ENCODE peak calls at places on chromosomes 16 and 17, in eight cellular contexts. One of them, this sample, is unnamed.

GRCh38 chr16:84667600-84668309 is 19.4 kb downstream of the KLHL36 start:
- DNase-seq in mammary epithelial cell: no peak
- DNase-seq in psoas muscle: no peak
- DNase-seq in stomach: no peak
- DNase-seq in CD4-positive, CD25-positive, alpha-beta regulatory T cell: no peak
- DNase-seq in A549: no peak
- DNase-seq in HAP-1: no peak
- DNase-seq in naive thymus-derived CD4-positive, alpha-beta T cell: no peak
- DNase-seq in this sample: no peak

GRCh38 chr16:1929578-1930337 is 11.5 kb upstream of the HS3ST6 start:
- DNase-seq in mammary epithelial cell: peak; percentile 71
- DNase-seq in psoas muscle: peak; percentile 95
- DNase-seq in stomach: peak; percentile 93
- DNase-seq in CD4-positive, CD25-positive, alpha-beta regulatory T cell: peak; percentile 90
- DNase-seq in A549: peak; percentile 88
- DNase-seq in HAP-1: peak; percentile 95
- DNase-seq in naive thymus-derived CD4-positive, alpha-beta T cell: peak; percentile 99
- DNase-seq in this sample: peak; percentile 87

GRCh38 chr16:14105976-14106375 is 34.9 kb downstream of the MRTFB start:
- DNase-seq in mammary epithelial cell: no peak
- DNase-seq in psoas muscle: no peak
- DNase-seq in stomach: no peak
- DNase-seq in CD4-positive, CD25-positive, alpha-beta regulatory T cell: no peak
- DNase-seq in A549: no peak
- DNase-seq in HAP-1: no peak
- DNase-seq in naive thymus-derived CD4-positive, alpha-beta T cell: no peak
- DNase-seq in this sample: no peak

GRCh38 chr17:44775838-44776621 is 17.2 kb downstream of the ADAM11 start:
- DNase-seq in mammary epithelial cell: no peak
- DNase-seq in psoas muscle: no peak
- DNase-seq in stomach: peak; percentile 55
- DNase-seq in CD4-positive, CD25-positive, alpha-beta regulatory T cell: no peak
- DNase-seq in A549: no peak
- DNase-seq in HAP-1: no peak
- DNase-seq in naive thymus-derived CD4-positive, alpha-beta T cell: no peak
- DNase-seq in this sample: no peak

GRCh38 chr17:64920026-64920418 is 744 bp upstream of the LRRC37A3 start:
- DNase-seq in mammary epithelial cell: no peak
- DNase-seq in psoas muscle: peak; percentile 56
- DNase-seq in stomach: no peak
- DNase-seq in CD4-positive, CD25-positive, alpha-beta regulatory T cell: no peak
- DNase-seq in A549: peak; percentile 35
- DNase-seq in HAP-1: no peak
- DNase-seq in naive thymus-derived CD4-positive, alpha-beta T cell: peak; percentile 15
- DNase-seq in this sample: no peak

GRCh38 chr16:14036869-14037268 is 34.2 kb upstream of the MRTFB start:
- DNase-seq in mammary epithelial cell: no peak
- DNase-seq in psoas muscle: no peak
- DNase-seq in stomach: no peak
- DNase-seq in CD4-positive, CD25-positive, alpha-beta regulatory T cell: no peak
- DNase-seq in A549: no peak
- DNase-seq in HAP-1: no peak
- DNase-seq in naive thymus-derived CD4-positive, alpha-beta T cell: no peak
- DNase-seq in this sample: no peak

GRCh38 chr16:64864232-64864803 is 257.5 kb downstream of the CDH11 start:
- DNase-seq in mammary epithelial cell: peak; percentile 10
- DNase-seq in psoas muscle: no peak
- DNase-seq in stomach: no peak
- DNase-seq in CD4-positive, CD25-positive, alpha-beta regulatory T cell: no peak
- DNase-seq in A549: no peak
- DNase-seq in HAP-1: no peak
- DNase-seq in naive thymus-derived CD4-positive, alpha-beta T cell: no peak
- DNase-seq in this sample: no peak

GRCh38 chr16:705748-706188 is at the start of gene FBXL16:
- DNase-seq in mammary epithelial cell: no peak
- DNase-seq in psoas muscle: no peak
- DNase-seq in stomach: no peak
- DNase-seq in CD4-positive, CD25-positive, alpha-beta regulatory T cell: no peak
- DNase-seq in A549: no peak
- DNase-seq in HAP-1: peak; percentile 76
- DNase-seq in naive thymus-derived CD4-positive, alpha-beta T cell: no peak
- DNase-seq in this sample: no peak

GRCh38 chr16:75208242-75208825 is 1.4 kb upstream of the CTRB2 start:
- DNase-seq in mammary epithelial cell: no peak
- DNase-seq in psoas muscle: peak; percentile 7
- DNase-seq in stomach: no peak
- DNase-seq in CD4-positive, CD25-positive, alpha-beta regulatory T cell: no peak
- DNase-seq in A549: no peak
- DNase-seq in HAP-1: no peak
- DNase-seq in naive thymus-derived CD4-positive, alpha-beta T cell: no peak
- DNase-seq in this sample: no peak

GRCh38 chr17:35799942-35800341 is 4.5 kb upstream of the MMP28 start:
- DNase-seq in mammary epithelial cell: peak; percentile 70
- DNase-seq in psoas muscle: peak; percentile 69
- DNase-seq in stomach: peak; percentile 89
- DNase-seq in CD4-positive, CD25-positive, alpha-beta regulatory T cell: no peak
- DNase-seq in A549: peak; percentile 50
- DNase-seq in HAP-1: no peak
- DNase-seq in naive thymus-derived CD4-positive, alpha-beta T cell: no peak
- DNase-seq in this sample: no peak

GRCh38 chr17:39926135-39926587 is 1.2 kb downstream of the ORMDL3 start:
- DNase-seq in mammary epithelial cell: no peak
- DNase-seq in psoas muscle: no peak
- DNase-seq in stomach: no peak
- DNase-seq in CD4-positive, CD25-positive, alpha-beta regulatory T cell: no peak
- DNase-seq in A549: no peak
- DNase-seq in HAP-1: no peak
- DNase-seq in naive thymus-derived CD4-positive, alpha-beta T cell: no peak
- DNase-seq in this sample: no peak

DNA sequence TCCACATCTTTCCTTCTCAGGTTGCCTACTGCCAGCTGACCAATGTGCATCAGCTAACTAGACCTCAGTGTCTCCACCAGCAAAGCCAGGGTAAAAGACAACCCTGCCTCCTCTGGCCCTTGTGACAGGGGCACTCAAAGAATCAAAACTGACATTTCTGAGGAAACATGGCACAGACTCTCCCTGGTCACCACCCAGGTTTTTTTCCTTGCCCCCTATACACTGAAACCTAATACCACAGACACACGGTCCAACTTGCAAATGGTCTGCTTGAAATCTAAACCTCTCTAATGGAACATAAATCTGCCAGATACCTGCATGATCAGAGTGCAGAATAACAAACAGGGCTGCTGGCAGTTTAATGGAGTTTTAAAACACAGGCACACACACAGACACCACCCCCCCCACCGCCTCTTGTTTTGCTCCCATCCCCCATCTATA is 19.5 kb upstream of the CORO6 start:
- DNase-seq in mammary epithelial cell: no peak
- DNase-seq in psoas muscle: peak; percentile 71
- DNase-seq in stomach: no peak
- DNase-seq in CD4-positive, CD25-positive, alpha-beta regulatory T cell: no peak
- DNase-seq in A549: no peak
- DNase-seq in HAP-1: no peak
- DNase-seq in naive thymus-derived CD4-positive, alpha-beta T cell: no peak
- DNase-seq in this sample: no peak
- H3K4me3 ChIP-seq in mammary epithelial cell: no peak overlapping the region
- H3K4me3 ChIP-seq in psoas muscle: peak overlapping the region; percentile 60
- H3K4me3 ChIP-seq in stomach: no peak overlapping the region
- H3K4me3 ChIP-seq in CD4-positive, CD25-positive, alpha-beta regulatory T cell: no peak overlapping the region
- H3K4me3 ChIP-seq in A549: no peak overlapping the region
- H3K4me3 ChIP-seq in HAP-1: no peak overlapping the region
- H3K4me3 ChIP-seq in naive thymus-derived CD4-positive, alpha-beta T cell: no peak overlapping the region
- H3K4me3 ChIP-seq in this sample: no peak overlapping the region

DNA sequence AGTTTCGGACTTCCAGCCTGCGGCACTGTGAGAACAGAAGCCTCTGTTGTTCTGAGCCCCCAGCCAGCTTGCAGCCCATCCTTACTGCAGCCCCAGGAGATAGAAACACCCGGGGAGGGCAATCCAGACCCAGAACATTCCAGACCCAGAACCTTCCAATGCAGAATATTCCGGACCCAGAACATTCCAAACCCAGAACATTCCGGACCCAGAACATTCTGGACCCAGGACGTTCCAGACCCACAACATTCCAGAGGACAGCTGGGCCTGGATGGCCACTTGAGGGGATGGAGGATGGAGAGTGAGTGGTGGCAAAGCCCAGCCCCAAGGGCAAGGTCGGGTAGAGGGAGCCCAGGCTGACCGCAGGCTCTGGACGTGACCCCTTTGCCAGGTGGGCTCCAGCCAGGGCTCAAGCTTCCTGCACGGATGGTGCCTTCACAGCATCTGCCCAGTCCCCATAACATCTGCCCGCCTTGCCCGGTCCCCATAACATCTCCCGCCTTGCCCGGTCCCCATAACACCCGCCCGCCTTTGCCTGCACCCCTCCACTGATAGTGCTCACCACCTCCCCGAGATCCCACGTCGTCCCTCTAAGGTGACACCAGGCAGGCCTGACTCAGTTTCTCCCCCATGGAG is 3.5 kb downstream of the CBFA2T3 start:
- DNase-seq in mammary epithelial cell: no peak
- DNase-seq in psoas muscle: no peak
- DNase-seq in stomach: no peak
- DNase-seq in CD4-positive, CD25-positive, alpha-beta regulatory T cell: no peak
- DNase-seq in A549: no peak
- DNase-seq in HAP-1: no peak
- DNase-seq in naive thymus-derived CD4-positive, alpha-beta T cell: no peak
- DNase-seq in this sample: no peak
- H3K4me1 ChIP-seq in mammary epithelial cell: no peaks in the 10 kb centered on the region
- H3K4me1 ChIP-seq in psoas muscle: no peaks in the 10 kb centered on the region
- H3K4me1 ChIP-seq in stomach: no peaks in the 10 kb centered on the region
- H3K4me1 ChIP-seq in CD4-positive, CD25-positive, alpha-beta regulatory T cell: peaks cover under 1% of the 10 kb centered on the region
- H3K4me1 ChIP-seq in A549: no peaks in the 10 kb centered on the region
- H3K4me1 ChIP-seq in HAP-1: no peaks in the 10 kb centered on the region
- H3K4me1 ChIP-seq in naive thymus-derived CD4-positive, alpha-beta T cell: no peaks in the 10 kb centered on the region
- H3K4me1 ChIP-seq in this sample: no peaks in the 10 kb centered on the region

GRCh38 chr17:42853597-42853967 is 2.6 kb downstream of the AOC3 start:
- DNase-seq in mammary epithelial cell: no peak
- DNase-seq in psoas muscle: no peak
- DNase-seq in stomach: no peak
- DNase-seq in CD4-positive, CD25-positive, alpha-beta regulatory T cell: no peak
- DNase-seq in A549: no peak
- DNase-seq in HAP-1: no peak
- DNase-seq in naive thymus-derived CD4-positive, alpha-beta T cell: no peak
- DNase-seq in this sample: no peak

GRCh38 chr17:42853004-42853403 is 2.0 kb downstream of the AOC3 start:
- DNase-seq in mammary epithelial cell: no peak
- DNase-seq in psoas muscle: no peak
- DNase-seq in stomach: no peak
- DNase-seq in CD4-positive, CD25-positive, alpha-beta regulatory T cell: no peak
- DNase-seq in A549: no peak
- DNase-seq in HAP-1: no peak
- DNase-seq in naive thymus-derived CD4-positive, alpha-beta T cell: no peak
- DNase-seq in this sample: no peak

GRCh38 chr17:42855048-42855596 is 4.1 kb downstream of the AOC3 start:
- DNase-seq in mammary epithelial cell: no peak
- DNase-seq in psoas muscle: no peak
- DNase-seq in stomach: no peak
- DNase-seq in CD4-positive, CD25-positive, alpha-beta regulatory T cell: no peak
- DNase-seq in A549: no peak
- DNase-seq in HAP-1: no peak
- DNase-seq in naive thymus-derived CD4-positive, alpha-beta T cell: no peak
- DNase-seq in this sample: no peak

GRCh38 chr17:42852351-42852750 is 1.4 kb downstream of the AOC3 start:
- DNase-seq in mammary epithelial cell: no peak
- DNase-seq in psoas muscle: no peak
- DNase-seq in stomach: no peak
- DNase-seq in CD4-positive, CD25-positive, alpha-beta regulatory T cell: no peak
- DNase-seq in A549: no peak
- DNase-seq in HAP-1: no peak
- DNase-seq in naive thymus-derived CD4-positive, alpha-beta T cell: no peak
- DNase-seq in this sample: no peak

GRCh38 chr17:42853968-42854790 is 3.2 kb downstream of the AOC3 start:
- DNase-seq in mammary epithelial cell: no peak
- DNase-seq in psoas muscle: no peak
- DNase-seq in stomach: no peak
- DNase-seq in CD4-positive, CD25-positive, alpha-beta regulatory T cell: no peak
- DNase-seq in A549: no peak
- DNase-seq in HAP-1: no peak
- DNase-seq in naive thymus-derived CD4-positive, alpha-beta T cell: no peak
- DNase-seq in this sample: no peak
- H3K4me3 ChIP-seq in mammary epithelial cell: no peak overlapping the region
- H3K4me3 ChIP-seq in psoas muscle: peak overlapping the region; percentile 54
- H3K4me3 ChIP-seq in stomach: peak overlapping the region; percentile 43
- H3K4me3 ChIP-seq in CD4-positive, CD25-positive, alpha-beta regulatory T cell: no peak overlapping the region
- H3K4me3 ChIP-seq in A549: no peak overlapping the region
- H3K4me3 ChIP-seq in HAP-1: no peak overlapping the region
- H3K4me3 ChIP-seq in naive thymus-derived CD4-positive, alpha-beta T cell: no peak overlapping the region
- H3K4me3 ChIP-seq in this sample: no peak overlapping the region

GRCh38 chr17:77193653-77194052 is 52.9 kb downstream of the SEC14L1 start:
- DNase-seq in mammary epithelial cell: no peak
- DNase-seq in psoas muscle: no peak
- DNase-seq in stomach: no peak
- DNase-seq in CD4-positive, CD25-positive, alpha-beta regulatory T cell: no peak
- DNase-seq in A549: no peak
- DNase-seq in HAP-1: no peak
- DNase-seq in naive thymus-derived CD4-positive, alpha-beta T cell: no peak
- DNase-seq in this sample: no peak

GRCh38 chr17:77191266-77191665 is 50.5 kb downstream of the SEC14L1 start:
- DNase-seq in mammary epithelial cell: no peak
- DNase-seq in psoas muscle: no peak
- DNase-seq in stomach: no peak
- DNase-seq in CD4-positive, CD25-positive, alpha-beta regulatory T cell: no peak
- DNase-seq in A549: no peak
- DNase-seq in HAP-1: no peak
- DNase-seq in naive thymus-derived CD4-positive, alpha-beta T cell: no peak
- DNase-seq in this sample: no peak

GRCh38 chr17:77197115-77197514 is 56.3 kb downstream of the SEC14L1 start:
- DNase-seq in mammary epithelial cell: no peak
- DNase-seq in psoas muscle: no peak
- DNase-seq in stomach: no peak
- DNase-seq in CD4-positive, CD25-positive, alpha-beta regulatory T cell: no peak
- DNase-seq in A549: no peak
- DNase-seq in HAP-1: no peak
- DNase-seq in naive thymus-derived CD4-positive, alpha-beta T cell: no peak
- DNase-seq in this sample: no peak

GRCh38 chr17:77196251-77196650 is 55.5 kb downstream of the SEC14L1 start:
- DNase-seq in mammary epithelial cell: no peak
- DNase-seq in psoas muscle: no peak
- DNase-seq in stomach: no peak
- DNase-seq in CD4-positive, CD25-positive, alpha-beta regulatory T cell: no peak
- DNase-seq in A549: no peak
- DNase-seq in HAP-1: no peak
- DNase-seq in naive thymus-derived CD4-positive, alpha-beta T cell: no peak
- DNase-seq in this sample: no peak

GRCh38 chr17:77194179-77194578 is 53.4 kb downstream of the SEC14L1 start:
- DNase-seq in mammary epithelial cell: no peak
- DNase-seq in psoas muscle: no peak
- DNase-seq in stomach: no peak
- DNase-seq in CD4-positive, CD25-positive, alpha-beta regulatory T cell: no peak
- DNase-seq in A549: no peak
- DNase-seq in HAP-1: no peak
- DNase-seq in naive thymus-derived CD4-positive, alpha-beta T cell: no peak
- DNase-seq in this sample: no peak
- H3K4me1 ChIP-seq in mammary epithelial cell: no peaks in the 10 kb centered on the region
- H3K4me1 ChIP-seq in psoas muscle: no peaks in the 10 kb centered on the region
- H3K4me1 ChIP-seq in stomach: no peaks in the 10 kb centered on the region
- H3K4me1 ChIP-seq in CD4-positive, CD25-positive, alpha-beta regulatory T cell: peaks cover 4% of the 10 kb centered on the region
- H3K4me1 ChIP-seq in A549: no peaks in the 10 kb centered on the region
- H3K4me1 ChIP-seq in HAP-1: no peaks in the 10 kb centered on the region
- H3K4me1 ChIP-seq in naive thymus-derived CD4-positive, alpha-beta T cell: no peaks in the 10 kb centered on the region
- H3K4me1 ChIP-seq in this sample: no peaks in the 10 kb centered on the region

GRCh38 chr16:19406891-19407491 is 10.7 kb upstream of the TMC5 start:
- DNase-seq in mammary epithelial cell: no peak
- DNase-seq in psoas muscle: no peak
- DNase-seq in stomach: no peak
- DNase-seq in CD4-positive, CD25-positive, alpha-beta regulatory T cell: no peak
- DNase-seq in A549: no peak
- DNase-seq in HAP-1: no peak
- DNase-seq in naive thymus-derived CD4-positive, alpha-beta T cell: no peak
- DNase-seq in this sample: no peak
- H3K4me3 ChIP-seq in mammary epithelial cell: no peak overlapping the region
- H3K4me3 ChIP-seq in psoas muscle: no peak overlapping the region
- H3K4me3 ChIP-seq in stomach: no peak overlapping the region
- H3K4me3 ChIP-seq in CD4-positive, CD25-positive, alpha-beta regulatory T cell: no peak overlapping the region
- H3K4me3 ChIP-seq in A549: no peak overlapping the region
- H3K4me3 ChIP-seq in HAP-1: no peak overlapping the region
- H3K4me3 ChIP-seq in naive thymus-derived CD4-positive, alpha-beta T cell: no peak overlapping the region
- H3K4me3 ChIP-seq in this sample: no peak overlapping the region

This sample was measured in effector memory CD4-positive, alpha-beta T cell.